ENCODE peak calls at places on chromosomes 5 and 9, in nine cellular contexts. V, D, B, J, E, I, O, P and N are unnamed samples.

GRCh38 chr5:125657936-125658335 is 765.3 kb upstream of the GRAMD2B start:
- DNase-seq in V (peak), B (no peak), P (no peak), I (no peak), O (no peak), J (no peak), D (no peak), E (no peak), N (no peak)

GRCh38 chr9:33791117-33791516 is 4.2 kb upstream of the PRSS3 start:
- DNase-seq in E (no peak), I (no peak), P (peak), V (no peak), B (peak), J (no peak), O (no peak), D (peak), N (no peak)

GRCh38 chr5:1247811-1248210 is 22.6 kb downstream of the SLC6A18 start:
- DNase-seq in V (no peak), B (no peak), P (no peak), D (no peak), J (no peak), O (peak), E (no peak), I (no peak), N (no peak)

GRCh38 chr9:34457266-34458012 is 931 bp downstream of the FAM219A start:
- DNase-seq in I (peak), V (peak), P (peak), B (peak), D (peak), J (no peak), E (peak), O (no peak), N (peak)

GRCh38 chr5:78905084-78905938 is 79.8 kb downstream of the ARSB start:
- DNase-seq in E (no peak), P (no peak), J (no peak), I (no peak), D (no peak), V (no peak), B (peak), O (no peak), N (no peak)

GRCh38 chr9:16363916-16364315 is 506.6 kb downstream of the BNC2 start:
- DNase-seq in E (no peak), B (no peak), J (no peak), V (no peak), O (no peak), D (no peak), I (peak), P (no peak), N (no peak)

GRCh38 chr9:115642285-115642684 is 511.3 kb upstream of the PAPPA start:
- DNase-seq in D (no peak), V (no peak), J (no peak), E (no peak), I (no peak), P (peak), B (no peak), O (no peak), N (no peak)

GRCh38 chr9:99249619-99250018 is 27.5 kb downstream of the SEC61B start:
- DNase-seq in J (no peak), I (no peak), E (peak), B (no peak), P (peak), V (no peak), D (no peak), O (no peak), N (peak)

GRCh38 chr9:113632776-113633590 is 169.5 kb downstream of the RGS3 start:
- DNase-seq in J (no peak), B (no peak), P (peak), V (no peak), D (no peak), E (no peak), I (no peak), O (no peak), N (no peak)

GRCh38 chr9:97660847-97661246 is 27.2 kb downstream of the NCBP1 start:
- DNase-seq in E (no peak), O (no peak), I (no peak), P (no peak), D (no peak), B (no peak), V (no peak), J (no peak), N (no peak)

GRCh38 chr5:127830157-127830556 is 127.0 kb downstream of the CCDC192 start:
- DNase-seq in P (no peak), J (no peak), I (no peak), B (no peak), O (no peak), E (no peak), V (no peak), D (no peak), N (no peak)

GRCh38 chr5:76689321-76690026 is 26.5 kb upstream of the F2R start:
- DNase-seq in B (peak), O (no peak), I (no peak), V (peak), J (no peak), D (no peak), E (no peak), P (peak), N (peak)

GRCh38 chr5:51987679-51988209 is 604.5 kb downstream of the ISL1 start:
- DNase-seq in B (no peak), J (no peak), E (no peak), P (no peak), V (no peak), I (no peak), O (peak), D (no peak), N (no peak)

GRCh38 chr5:18533137-18533536 is 898.9 kb downstream of the TAF11L14 start:
- DNase-seq in O (no peak), J (no peak), I (no peak), P (no peak), E (no peak), V (no peak), D (no peak), B (no peak), N (no peak)

GRCh38 chr9:104872959-104873850 is 54.8 kb downstream of the ABCA1 start:
- DNase-seq in D (peak), E (no peak), O (no peak), J (no peak), P (peak), B (peak), V (peak), I (peak), N (peak)

GRCh38 chr5:151087475-151087874 is 6.6 kb upstream of the TNIP1 start:
- DNase-seq in O (no peak), E (no peak), D (no peak), P (no peak), V (no peak), J (no peak), I (no peak), B (no peak), N (no peak)

GRCh38 chr9:136062657-136063439 is 32.2 kb downstream of the NACC2 start:
- DNase-seq in O (no peak), V (no peak), B (no peak), D (no peak), E (no peak), P (no peak), I (no peak), J (no peak), N (no peak)

GRCh38 chr5:57476743-57477142 is 5.9 kb downstream of the ACTBL2 start:
- DNase-seq in J (no peak), E (no peak), V (no peak), P (no peak), B (no peak), O (no peak), D (no peak), I (no peak), N (no peak)

GRCh38 chr9:113953541-113953940 is 77.4 kb downstream of the ZNF618 start:
- DNase-seq in J (no peak), O (no peak), B (peak), I (peak), D (peak), P (no peak), V (no peak), E (no peak), N (no peak)

GRCh38 chr9:136137321-136138054 is 18.8 kb upstream of the TMEM250 start:
- DNase-seq in J (no peak), I (peak), P (peak), B (no peak), D (no peak), V (no peak), O (no peak), E (no peak), N (peak)

GRCh38 chr5:96434201-96434645 is 1.2 kb upstream of the PCSK1 start:
- DNase-seq in I (peak), J (no peak), V (peak), P (peak), O (peak), B (peak), D (peak), E (peak), N (peak)

GRCh38 chr5:154095819-154096380 is 57.1 kb downstream of the MFAP3 start:
- DNase-seq in B (no peak), D (no peak), J (no peak), I (no peak), V (no peak), P (no peak), O (no peak), E (no peak), N (no peak)

GRCh38 chr5:136031713-136032112 is 2.9 kb downstream of the TGFBI start:
- DNase-seq in B (no peak), J (no peak), V (no peak), I (no peak), D (no peak), P (peak), O (no peak), E (no peak), N (no peak)

GRCh38 chr5:1638658-1639400 is 115.1 kb upstream of the LPCAT1 start:
- DNase-seq in O (no peak), I (no peak), E (no peak), D (no peak), B (no peak), P (no peak), V (no peak), J (no peak), N (no peak)

GRCh38 chr9:97853844-97854695 is 1.0 kb downstream of the FOXE1 start:
- DNase-seq in E (peak), O (peak), V (peak), J (peak), I (peak), P (no peak), B (no peak), D (peak), N (no peak)

GRCh38 chr9:105114956-105115728 is 129.3 kb upstream of the SLC44A1 start:
- DNase-seq in O (peak), E (peak), B (no peak), J (no peak), D (no peak), P (peak), V (no peak), I (no peak), N (no peak)

GRCh38 chr5:89597878-89598277 is 714.9 kb upstream of the MEF2C start:
- DNase-seq in I (no peak), B (no peak), V (no peak), J (no peak), P (no peak), D (no peak), E (no peak), O (no peak), N (no peak)

GRCh38 chr9:125374443-125375309 is 113.0 kb downstream of the GAPVD1 start:
- DNase-seq in I (peak), B (peak), J (peak), D (peak), V (peak), P (peak), O (peak), E (peak), N (peak)

GRCh38 chr9:2727966-2728613 is 10.8 kb downstream of the KCNV2 start:
- DNase-seq in I (peak), B (peak), P (peak), V (peak), O (peak), E (no peak), D (peak), J (no peak), N (no peak)

GRCh38 chr9:70120834-70121510 is 77.3 kb downstream of the MAMDC2 start:
- DNase-seq in O (no peak), I (peak), D (peak), B (peak), P (peak), V (peak), J (no peak), E (no peak), N (peak)

GRCh38 chr5:132327278-132327959 is 33.2 kb downstream of the SLC22A4 start:
- DNase-seq in J (no peak), B (no peak), P (no peak), O (no peak), D (no peak), V (no peak), E (no peak), I (no peak), N (no peak)

GRCh38 chr5:88093765-88094164 is 174.9 kb downstream of the TMEM161B start:
- DNase-seq in V (no peak), O (no peak), I (no peak), D (no peak), B (no peak), J (no peak), P (no peak), E (no peak), N (no peak)

GRCh38 chr5:329106-329757 is 7.7 kb downstream of the AHRR start:
- DNase-seq in I (no peak), P (peak), O (no peak), E (no peak), V (no peak), D (no peak), B (no peak), J (no peak), N (no peak)